ENCODE peak calls at places on chromosomes 13 and 19, in seven cellular contexts. One of them, this sample, is unnamed.

GRCh38 chr13:113157206-113157928 is 1.1 kb upstream of the PROZ start:
- DNase-seq in WTC11: no peak
- DNase-seq in right cardiac atrium: no peak
- DNase-seq in glutamatergic neuron: no peak
- DNase-seq in NCI-H1105: no peak
- DNase-seq in posterior vena cava: no peak
- DNase-seq in hepatic stellate cell: no peak
- DNase-seq in this sample: peak; percentile 51

GRCh38 chr19:10747271-10747670 is 29.4 kb downstream of the DNM2 start:
- DNase-seq in WTC11: no peak
- DNase-seq in right cardiac atrium: no peak
- DNase-seq in glutamatergic neuron: no peak
- DNase-seq in NCI-H1105: no peak
- DNase-seq in posterior vena cava: no peak
- DNase-seq in hepatic stellate cell: no peak
- DNase-seq in this sample: no peak

GRCh38 chr13:104594801-104595200 is 1528.6 kb upstream of the SLC10A2 start:
- DNase-seq in WTC11: no peak
- DNase-seq in right cardiac atrium: no peak
- DNase-seq in glutamatergic neuron: no peak
- DNase-seq in NCI-H1105: no peak
- DNase-seq in posterior vena cava: no peak
- DNase-seq in hepatic stellate cell: no peak
- DNase-seq in this sample: no peak

GRCh38 chr19:27758626-27759505 is 1454.1 kb downstream of the UQCRFS1 start:
- DNase-seq in WTC11: no peak
- DNase-seq in right cardiac atrium: no peak
- DNase-seq in glutamatergic neuron: no peak
- DNase-seq in NCI-H1105: no peak
- DNase-seq in posterior vena cava: no peak
- DNase-seq in hepatic stellate cell: no peak
- DNase-seq in this sample: no peak

GRCh38 chr19:13689050-13689449 is 75.3 kb upstream of the MRI1 start:
- DNase-seq in WTC11: peak; percentile 19
- DNase-seq in right cardiac atrium: no peak
- DNase-seq in glutamatergic neuron: no peak
- DNase-seq in NCI-H1105: no peak
- DNase-seq in posterior vena cava: no peak
- DNase-seq in hepatic stellate cell: peak; percentile 27
- DNase-seq in this sample: peak; percentile 76

GRCh38 chr19:38670921-38671398 is 23.5 kb downstream of the ACTN4 start:
- DNase-seq in WTC11: no peak
- DNase-seq in right cardiac atrium: no peak
- DNase-seq in glutamatergic neuron: no peak
- DNase-seq in NCI-H1105: no peak
- DNase-seq in posterior vena cava: no peak
- DNase-seq in hepatic stellate cell: no peak
- DNase-seq in this sample: no peak

GRCh38 chr19:29084266-29084665 is 128.7 kb downstream of the UQCRFS1 start:
- DNase-seq in WTC11: peak; percentile 63
- DNase-seq in right cardiac atrium: no peak
- DNase-seq in glutamatergic neuron: peak; percentile 51
- DNase-seq in NCI-H1105: no peak
- DNase-seq in posterior vena cava: peak; percentile 71
- DNase-seq in hepatic stellate cell: peak; percentile 62
- DNase-seq in this sample: peak; percentile 84

GRCh38 chr13:73335226-73335625 is 276.4 kb downstream of the KLF5 start:
- DNase-seq in WTC11: no peak
- DNase-seq in right cardiac atrium: no peak
- DNase-seq in glutamatergic neuron: no peak
- DNase-seq in NCI-H1105: no peak
- DNase-seq in posterior vena cava: no peak
- DNase-seq in hepatic stellate cell: no peak
- DNase-seq in this sample: no peak

GRCh38 chr13:51255556-51255955 is 33.4 kb downstream of the FAM124A start:
- DNase-seq in WTC11: no peak
- DNase-seq in right cardiac atrium: no peak
- DNase-seq in glutamatergic neuron: no peak
- DNase-seq in NCI-H1105: no peak
- DNase-seq in posterior vena cava: no peak
- DNase-seq in hepatic stellate cell: no peak
- DNase-seq in this sample: peak; percentile 66

GRCh38 chr19:632228-633067 is 889 bp downstream of the POLRMT start:
- DNase-seq in WTC11: peak; percentile 63
- DNase-seq in right cardiac atrium: peak; percentile 65
- DNase-seq in glutamatergic neuron: peak; percentile 71
- DNase-seq in NCI-H1105: no peak
- DNase-seq in posterior vena cava: no peak
- DNase-seq in hepatic stellate cell: peak; percentile 73
- DNase-seq in this sample: peak; percentile 87

GRCh38 chr19:3463039-3463958 is 17.0 kb downstream of the SMIM24 start:
- DNase-seq in WTC11: no peak
- DNase-seq in right cardiac atrium: no peak
- DNase-seq in glutamatergic neuron: peak; percentile 57
- DNase-seq in NCI-H1105: no peak
- DNase-seq in posterior vena cava: no peak
- DNase-seq in hepatic stellate cell: no peak
- DNase-seq in this sample: peak; percentile 76

GRCh38 chr13:93753639-93754038 is 527.0 kb downstream of the GPC6 start:
- DNase-seq in WTC11: no peak
- DNase-seq in right cardiac atrium: no peak
- DNase-seq in glutamatergic neuron: no peak
- DNase-seq in NCI-H1105: no peak
- DNase-seq in posterior vena cava: no peak
- DNase-seq in hepatic stellate cell: no peak
- DNase-seq in this sample: no peak

GRCh38 chr19:39074205-39074692 is 9.9 kb upstream of the ACP7 start:
- DNase-seq in WTC11: no peak
- DNase-seq in right cardiac atrium: no peak
- DNase-seq in glutamatergic neuron: no peak
- DNase-seq in NCI-H1105: no peak
- DNase-seq in posterior vena cava: no peak
- DNase-seq in hepatic stellate cell: no peak
- DNase-seq in this sample: no peak

GRCh38 chr19:48735031-48735615 is 5.3 kb downstream of the RASIP1 start:
- DNase-seq in WTC11: peak; percentile 81
- DNase-seq in right cardiac atrium: peak; percentile 60
- DNase-seq in glutamatergic neuron: peak; percentile 88
- DNase-seq in NCI-H1105: peak; percentile 84
- DNase-seq in posterior vena cava: no peak
- DNase-seq in hepatic stellate cell: no peak
- DNase-seq in this sample: peak; percentile 92

GRCh38 chr19:5290336-5291262 is 50.0 kb downstream of the PTPRS start:
- DNase-seq in WTC11: no peak
- DNase-seq in right cardiac atrium: peak; percentile 71
- DNase-seq in glutamatergic neuron: no peak
- DNase-seq in NCI-H1105: no peak
- DNase-seq in posterior vena cava: no peak
- DNase-seq in hepatic stellate cell: no peak
- DNase-seq in this sample: no peak

GRCh38 chr13:46686171-46686570 is 110.8 kb downstream of the ESD start:
- DNase-seq in WTC11: no peak
- DNase-seq in right cardiac atrium: no peak
- DNase-seq in glutamatergic neuron: no peak
- DNase-seq in NCI-H1105: no peak
- DNase-seq in posterior vena cava: no peak
- DNase-seq in hepatic stellate cell: no peak
- DNase-seq in this sample: no peak

GRCh38 chr13:110719036-110719710 is 5.7 kb downstream of the ING1 start:
- DNase-seq in WTC11: no peak
- DNase-seq in right cardiac atrium: peak; percentile 64
- DNase-seq in glutamatergic neuron: no peak
- DNase-seq in NCI-H1105: no peak
- DNase-seq in posterior vena cava: peak; percentile 76
- DNase-seq in hepatic stellate cell: no peak
- DNase-seq in this sample: no peak

GRCh38 chr13:111339366-111340143 is 19.1 kb downstream of the TEX29 start:
- DNase-seq in WTC11: no peak
- DNase-seq in right cardiac atrium: no peak
- DNase-seq in glutamatergic neuron: no peak
- DNase-seq in NCI-H1105: no peak
- DNase-seq in posterior vena cava: no peak
- DNase-seq in hepatic stellate cell: no peak
- DNase-seq in this sample: peak; percentile 33

GRCh38 chr19:8147579-8147978 is 1.8 kb downstream of the FBN3 start:
- DNase-seq in WTC11: no peak
- DNase-seq in right cardiac atrium: no peak
- DNase-seq in glutamatergic neuron: no peak
- DNase-seq in NCI-H1105: no peak
- DNase-seq in posterior vena cava: no peak
- DNase-seq in hepatic stellate cell: no peak
- DNase-seq in this sample: no peak

GRCh38 chr13:66922444-66922843 is 307.7 kb downstream of the PCDH9 start:
- DNase-seq in WTC11: no peak
- DNase-seq in right cardiac atrium: no peak
- DNase-seq in glutamatergic neuron: no peak
- DNase-seq in NCI-H1105: no peak
- DNase-seq in posterior vena cava: no peak
- DNase-seq in hepatic stellate cell: no peak
- DNase-seq in this sample: no peak

GRCh38 chr19:7159105-7159933 is 89.8 kb downstream of the ZNF557 start:
- DNase-seq in WTC11: no peak
- DNase-seq in right cardiac atrium: peak; percentile 86
- DNase-seq in glutamatergic neuron: no peak
- DNase-seq in NCI-H1105: no peak
- DNase-seq in posterior vena cava: peak; percentile 87
- DNase-seq in hepatic stellate cell: peak; percentile 84
- DNase-seq in this sample: no peak

This sample was measured in endodermal cell.